ENCODE peak calls at places on chromosomes 2 and 18, in seven cellular contexts. R, H, Q, L, G, C and B are unnamed samples.

GRCh38 chr2:10137053-10137843 is 14.7 kb downstream of the RRM2 start:
- DNase-seq in R (no peak), H (no peak), Q (no peak), L (no peak), G (no peak), C (no peak), B (no peak)

GRCh38 chr2:69567157-69567908 is 76.2 kb downstream of the AAK1 start:
- DNase-seq in R (no peak), H (no peak), Q (no peak), L (peak), G (no peak), C (no peak), B (no peak)

GRCh38 chr18:32881009-32881408 is 108.2 kb upstream of the KLHL14 start:
- DNase-seq in R (no peak), H (no peak), Q (no peak), L (no peak), G (no peak), C (no peak), B (no peak)

GRCh38 chr2:240465268-240465764 is 29.9 kb downstream of the GPC1 start:
- DNase-seq in R (no peak), H (peak), Q (peak), L (no peak), G (peak), C (peak), B (peak)

GRCh38 chr18:52499646-52500045 is 159.6 kb downstream of the DCC start:
- DNase-seq in R (no peak), H (no peak), Q (no peak), L (no peak), G (no peak), C (no peak), B (no peak)

GRCh38 chr2:30225131-30225762 is 6.1 kb upstream of the LBH start:
- DNase-seq in R (no peak), H (no peak), Q (no peak), L (peak), G (no peak), C (no peak), B (no peak)

GRCh38 chr2:7083580-7084509 is 166.6 kb downstream of the RNF144A start:
- DNase-seq in R (no peak), H (no peak), Q (no peak), L (peak), G (peak), C (no peak), B (no peak)

GRCh38 chr18:44859263-44859662 is 178.6 kb downstream of the SETBP1 start:
- DNase-seq in R (no peak), H (no peak), Q (no peak), L (no peak), G (no peak), C (no peak), B (no peak)

GRCh38 chr2:39403311-39403710 is 33.8 kb downstream of the MAP4K3 start:
- DNase-seq in R (no peak), H (no peak), Q (no peak), L (peak), G (no peak), C (no peak), B (no peak)

GRCh38 chr18:21914739-21915319 is 174.2 kb downstream of the MIB1 start:
- DNase-seq in R (no peak), H (no peak), Q (peak), L (peak), G (peak), C (no peak), B (no peak)

GRCh38 chr18:70781860-70782453 is 493.1 kb downstream of the SOCS6 start:
- DNase-seq in R (peak), H (no peak), Q (peak), L (peak), G (peak), C (no peak), B (peak)

GRCh38 chr2:123596649-123597048 is 428.4 kb upstream of the CNTNAP5 start:
- DNase-seq in R (no peak), H (no peak), Q (no peak), L (no peak), G (no peak), C (no peak), B (no peak)

GRCh38 chr2:181904022-181904632 is 12.6 kb downstream of the ITPRID2 start:
- DNase-seq in R (no peak), H (no peak), Q (no peak), L (peak), G (no peak), C (no peak), B (no peak)

GRCh38 chr2:71860381-71860926 is 287.2 kb downstream of the CYP26B1 start:
- DNase-seq in R (no peak), H (peak), Q (no peak), L (no peak), G (no peak), C (peak), B (no peak)

GRCh38 chr2:28990445-28990844 is 9.3 kb downstream of the TOGARAM2 start:
- DNase-seq in R (no peak), H (no peak), Q (no peak), L (no peak), G (no peak), C (no peak), B (no peak)

GRCh38 chr2:219178377-219179175 is 501 bp downstream of the RETREG2 start:
- DNase-seq in R (peak), H (no peak), Q (peak), L (peak), G (no peak), C (peak), B (peak)

GRCh38 chr2:237097326-237097910 is 11.7 kb downstream of the COPS8 start:
- DNase-seq in R (no peak), H (no peak), Q (no peak), L (peak), G (no peak), C (no peak), B (no peak)

GRCh38 chr2:130807659-130808385 is 28.9 kb upstream of the ARHGEF4 start:
- DNase-seq in R (no peak), H (no peak), Q (no peak), L (no peak), G (no peak), C (peak), B (no peak)

GRCh38 chr2:105241443-105241842 is at the start of gene GPR45:
- DNase-seq in R (no peak), H (peak), Q (no peak), L (no peak), G (no peak), C (no peak), B (no peak)

GRCh38 chr2:46010925-46011490 is 286.2 kb upstream of the EPAS1 start:
- DNase-seq in R (no peak), H (no peak), Q (no peak), L (peak), G (no peak), C (no peak), B (no peak)

GRCh38 chr2:45843136-45843535 is 191.7 kb downstream of the PRKCE start:
- DNase-seq in R (no peak), H (no peak), Q (no peak), L (no peak), G (no peak), C (no peak), B (no peak)

GRCh38 chr2:216758431-216759155 is 63.2 kb upstream of the IGFBP5 start:
- DNase-seq in R (no peak), H (no peak), Q (no peak), L (no peak), G (no peak), C (no peak), B (no peak)

GRCh38 chr2:136251777-136252477 is 134.0 kb upstream of the CXCR4 start:
- DNase-seq in R (no peak), H (no peak), Q (no peak), L (no peak), G (no peak), C (no peak), B (no peak)

GRCh38 chr2:105741617-105742016 is 3.1 kb upstream of the NCK2 start:
- DNase-seq in R (no peak), H (no peak), Q (no peak), L (no peak), G (no peak), C (no peak), B (no peak)

GRCh38 chr2:143629344-143629743 is 500.1 kb downstream of the ARHGAP15 start:
- DNase-seq in R (no peak), H (no peak), Q (no peak), L (peak), G (no peak), C (no peak), B (no peak)

GRCh38 chr18:22346968-22347611 is 70.6 kb downstream of the CTAGE1 start:
- DNase-seq in R (no peak), H (no peak), Q (peak), L (peak), G (peak), C (peak), B (no peak)

GRCh38 chr2:9018534-9018933 is 15.1 kb upstream of the MBOAT2 start:
- DNase-seq in R (no peak), H (no peak), Q (no peak), L (no peak), G (no peak), C (no peak), B (no peak)

GRCh38 chr2:101382406-101382805 is 4.9 kb downstream of the CREG2 start:
- DNase-seq in R (no peak), H (no peak), Q (no peak), L (no peak), G (no peak), C (no peak), B (no peak)

GRCh38 chr2:30984141-30984540 is 154.1 kb downstream of the GALNT14 start:
- DNase-seq in R (no peak), H (no peak), Q (peak), L (no peak), G (no peak), C (no peak), B (no peak)

GRCh38 chr18:35982404-35983114 is 10.1 kb downstream of the RMP24 start:
- DNase-seq in R (no peak), H (no peak), Q (no peak), L (peak), G (no peak), C (no peak), B (no peak)

GRCh38 chr18:43420950-43421349 is 143.7 kb upstream of the SYT4 start:
- DNase-seq in R (no peak), H (no peak), Q (no peak), L (peak), G (peak), C (no peak), B (no peak)

GRCh38 chr2:180747728-180748127 is 232.7 kb upstream of the UBE2E3 start:
- DNase-seq in R (no peak), H (no peak), Q (no peak), L (peak), G (no peak), C (no peak), B (no peak)

GRCh38 chr18:36309436-36310391 is 12.2 kb downstream of the FHOD3 start:
- DNase-seq in R (no peak), H (no peak), Q (no peak), L (peak), G (peak), C (no peak), B (no peak)

GRCh38 chr2:177625744-177626655 is 233.4 kb downstream of the AGPS start:
- DNase-seq in R (no peak), H (no peak), Q (no peak), L (peak), G (peak), C (no peak), B (no peak)

GRCh38 chr2:152820048-152820447 is 101.6 kb downstream of the ARL6IP6 start:
- DNase-seq in R (no peak), H (no peak), Q (no peak), L (no peak), G (no peak), C (no peak), B (no peak)